ENCODE peak calls at places on chromosomes 11 and 22, in four cellular contexts. One of them, this sample, is unnamed.
A peak's percentile ranks its signal among the peaks of the same experiment; 100 is the strongest.

GRCh38 chr22:37518509-37519267 is 527 bp downstream of the CARD10 start:
- DNase-seq in fibroblast of pulmonary artery: no peak
- DNase-seq in spleen: no peak
- DNase-seq in HT-29: no peak
- DNase-seq in this sample: no peak

GRCh38 chr22:35335468-35335867 is 35.8 kb downstream of the TOM1 start:
- DNase-seq in spleen: no peak
- DNase-seq in HT-29: no peak
- DNase-seq in fibroblast of pulmonary artery: no peak
- DNase-seq in this sample: no peak

GRCh38 chr11:103928040-103928555 is 108.3 kb upstream of the DDI1 start:
- DNase-seq in fibroblast of pulmonary artery: no peak
- DNase-seq in HT-29: no peak
- DNase-seq in spleen: no peak
- DNase-seq in this sample: no peak

GRCh38 chr22:37276771-37277170 is 5.5 kb upstream of the CYTH4 start:
- DNase-seq in fibroblast of pulmonary artery: peak; percentile 33
- DNase-seq in HT-29: no peak
- DNase-seq in spleen: peak; percentile 40
- DNase-seq in this sample: peak; percentile 15

GRCh38 chr11:35009191-35009940 is 92.9 kb downstream of the PDHX start:
- DNase-seq in fibroblast of pulmonary artery: peak; percentile 70
- DNase-seq in spleen: no peak
- DNase-seq in HT-29: peak; percentile 94
- DNase-seq in this sample: peak; percentile 80

GRCh38 chr11:68447015-68447801 is 13.3 kb upstream of the PPP6R3 start:
- DNase-seq in spleen: peak; percentile 94
- DNase-seq in fibroblast of pulmonary artery: peak; percentile 74
- DNase-seq in HT-29: peak; percentile 82
- DNase-seq in this sample: peak; percentile 65

GRCh38 chr11:2575611-2576051 is 124.2 kb downstream of the KCNQ1OT1 start:
- DNase-seq in spleen: peak; percentile 58
- DNase-seq in HT-29: peak; percentile 8
- DNase-seq in fibroblast of pulmonary artery: no peak
- DNase-seq in this sample: no peak

GRCh38 chr11:43508511-43508918 is 149.8 kb downstream of the TTC17 start:
- DNase-seq in spleen: no peak
- DNase-seq in HT-29: peak; percentile 44
- DNase-seq in fibroblast of pulmonary artery: peak; percentile 61
- DNase-seq in this sample: peak; percentile 60

GRCh38 chr11:1481483-1481825 is 5.1 kb downstream of the MOB2 start:
- DNase-seq in HT-29: no peak
- DNase-seq in spleen: no peak
- DNase-seq in fibroblast of pulmonary artery: no peak
- DNase-seq in this sample: no peak

GRCh38 chr11:108927791-108928545 is 263.1 kb downstream of the DDX10 start:
- DNase-seq in spleen: no peak
- DNase-seq in fibroblast of pulmonary artery: no peak
- DNase-seq in HT-29: no peak
- DNase-seq in this sample: no peak

GRCh38 chr22:48147404-48147803 is 1385.0 kb downstream of the TBC1D22A start:
- DNase-seq in fibroblast of pulmonary artery: no peak
- DNase-seq in spleen: no peak
- DNase-seq in HT-29: no peak
- DNase-seq in this sample: no peak

GRCh38 chr22:22210375-22210774 is 34.2 kb upstream of the VPREB1 start:
- DNase-seq in fibroblast of pulmonary artery: peak; percentile 54
- DNase-seq in HT-29: no peak
- DNase-seq in spleen: no peak
- DNase-seq in this sample: peak; percentile 71

GRCh38 chr11:12725863-12726666 is 51.8 kb downstream of the TEAD1 start:
- DNase-seq in HT-29: peak; percentile 38
- DNase-seq in fibroblast of pulmonary artery: peak; percentile 59
- DNase-seq in spleen: no peak
- DNase-seq in this sample: peak; percentile 59

GRCh38 chr11:132992838-132993680 is 539.2 kb downstream of the OPCML start:
- DNase-seq in HT-29: peak; percentile 38
- DNase-seq in fibroblast of pulmonary artery: no peak
- DNase-seq in spleen: no peak
- DNase-seq in this sample: no peak

GRCh38 chr11:11732116-11732515 is 109.7 kb upstream of the USP47 start:
- DNase-seq in HT-29: no peak
- DNase-seq in fibroblast of pulmonary artery: no peak
- DNase-seq in spleen: no peak
- DNase-seq in this sample: no peak

GRCh38 chr11:17633279-17633986 is 85.9 kb upstream of the MYOD1 start:
- DNase-seq in spleen: no peak
- DNase-seq in HT-29: no peak
- DNase-seq in fibroblast of pulmonary artery: no peak
- DNase-seq in this sample: no peak

GRCh38 chr11:93542753-93543246 is 391 bp downstream of the SMCO4 start:
- DNase-seq in HT-29: no peak
- DNase-seq in fibroblast of pulmonary artery: no peak
- DNase-seq in spleen: peak; percentile 89
- DNase-seq in this sample: no peak

GRCh38 chr11:128336203-128336602 is 251.2 kb downstream of the ETS1 start:
- DNase-seq in HT-29: peak; percentile 36
- DNase-seq in spleen: peak; percentile 88
- DNase-seq in fibroblast of pulmonary artery: peak; percentile 84
- DNase-seq in this sample: peak; percentile 81

GRCh38 chr11:97445561-97445960 is 1055.7 kb downstream of the JRKL start:
- DNase-seq in HT-29: no peak
- DNase-seq in fibroblast of pulmonary artery: peak; percentile 22
- DNase-seq in spleen: no peak
- DNase-seq in this sample: no peak

GRCh38 chr22:24434472-24435322 is 7.3 kb downstream of the ADORA2A start:
- DNase-seq in fibroblast of pulmonary artery: peak; percentile 69
- DNase-seq in HT-29: no peak
- DNase-seq in spleen: peak; percentile 92
- DNase-seq in this sample: peak; percentile 33

GRCh38 chr11:130909650-130910049 is 6.6 kb downstream of the SNX19 start:
- DNase-seq in fibroblast of pulmonary artery: peak; percentile 85
- DNase-seq in spleen: no peak
- DNase-seq in HT-29: no peak
- DNase-seq in this sample: peak; percentile 44

GRCh38 chr11:93528757-93529639 is 14.2 kb downstream of the SMCO4 start:
- DNase-seq in spleen: no peak
- DNase-seq in HT-29: no peak
- DNase-seq in fibroblast of pulmonary artery: no peak
- DNase-seq in this sample: no peak

GRCh38 chr11:57638005-57638760 is 11.5 kb downstream of the YPEL4 start:
- DNase-seq in HT-29: no peak
- DNase-seq in spleen: no peak
- DNase-seq in fibroblast of pulmonary artery: peak; percentile 87
- DNase-seq in this sample: peak; percentile 84

This sample was measured in fibroblast of the aortic adventitia.